ENCODE peak calls at places on chromosomes 11 and 22, in nine cellular contexts. J is HCT116, M is fibroblast of lung, W is mammary epithelial cell, Z is A673, I is hepatocyte, H is PC-9, C is H1, A is neural progenitor cell. X is an unnamed sample. For H3K4me1, the result is how much of the 10 kb centered on the place peaks cover.

GRCh38 chr11:69992943-69993694 is 85.0 kb upstream of the ANO1 start:
- DNase-seq in I (no peak), J (no peak), A (no peak), W (peak), C (no peak), Z (no peak), H (no peak), M (no peak), X (no peak)

GRCh38 chr11:100629671-100630070 is 57.4 kb upstream of the ARHGAP42 start:
- DNase-seq in I (no peak), M (no peak), A (no peak), C (no peak), W (peak), Z (no peak), J (no peak), H (no peak), X (no peak)

GRCh38 chr11:83051760-83052671 is 19.7 kb downstream of the RAB30 start:
- DNase-seq in I (peak), A (no peak), H (no peak), W (peak), M (peak), C (no peak), J (no peak), Z (no peak), X (no peak)

GRCh38 chr11:128695539-128696221 is 1.8 kb downstream of the FLI1 start:
- DNase-seq in Z (no peak), J (no peak), A (no peak), C (no peak), I (no peak), W (no peak), H (no peak), M (no peak), X (peak)

GRCh38 chr11:120565436-120566155 is 54.0 kb downstream of the GRIK4 start:
- DNase-seq in A (no peak), C (no peak), Z (no peak), I (no peak), H (no peak), J (no peak), M (peak), W (peak), X (no peak)

GRCh38 chr11:11808992-11809583 is 32.7 kb upstream of the USP47 start:
- DNase-seq in A (no peak), J (no peak), Z (peak), M (no peak), I (no peak), W (no peak), H (no peak), C (no peak), X (no peak)

GRCh38 chr11:19962795-19963163 is 197.5 kb downstream of the DBX1 start:
- DNase-seq in H (no peak), A (no peak), M (peak), I (no peak), Z (no peak), J (no peak), W (peak), C (no peak), X (no peak)

GRCh38 chr11:63502252-63502820 is 3.5 kb upstream of the LGALS12 start:
- DNase-seq in Z (no peak), A (no peak), M (no peak), I (no peak), J (no peak), W (no peak), H (no peak), C (no peak), X (no peak)

GRCh38 chr11:105929381-105929955 is 92.6 kb downstream of the MSANTD4 start:
- DNase-seq in A (no peak), W (no peak), J (no peak), C (no peak), I (no peak), Z (no peak), M (no peak), H (no peak), X (no peak)

GRCh38 chr11:35214792-35215193 is 75.8 kb downstream of the CD44 start:
- DNase-seq in I (no peak), W (peak), Z (peak), H (peak), C (peak), A (peak), M (peak), J (peak), X (no peak)

GRCh38 chr22:19631899-19632670 is 82.2 kb upstream of the SEPTIN5 start:
- DNase-seq in A (peak), W (no peak), Z (peak), I (peak), M (peak), J (peak), C (no peak), H (peak), X (peak)

GRCh38 chr11:19910931-19911330 is 198.3 kb downstream of the NAV2 start:
- DNase-seq in W (no peak), M (no peak), I (no peak), J (no peak), C (no peak), A (no peak), Z (no peak), H (no peak), X (no peak)

GRCh38 chr11:78039919-78040671 is 17.0 kb upstream of the KCTD14 start:
- DNase-seq in C (no peak), I (peak), M (peak), W (peak), H (peak), A (no peak), J (no peak), Z (peak), X (peak)

GRCh38 chr11:330307-330693 is 9.6 kb upstream of the IFITM3 start:
- DNase-seq in W (no peak), I (no peak), H (no peak), A (no peak), Z (no peak), J (no peak), C (no peak), M (no peak), X (peak)

GRCh38 chr11:6440906-6441358 is at the start of gene HPX:
- DNase-seq in H (no peak), A (no peak), W (no peak), C (no peak), J (no peak), M (no peak), I (no peak), Z (no peak), X (no peak)

GRCh38 chr22:35488513-35488912 is 52.1 kb upstream of the RASD2 start:
- DNase-seq in C (no peak), M (no peak), Z (no peak), I (no peak), J (no peak), A (no peak), H (no peak), W (no peak), X (no peak)

GRCh38 chr11:124841765-124842700 is 23.2 kb upstream of the ROBO3 start:
- DNase-seq in M (no peak), Z (no peak), H (no peak), J (no peak), W (no peak), C (no peak), I (no peak), A (peak), X (no peak)

GRCh38 chr11:91859666-91860065 is 365.0 kb upstream of the FAT3 start:
- DNase-seq in Z (no peak), C (no peak), W (peak), J (no peak), I (no peak), M (no peak), A (no peak), H (peak), X (no peak)

GRCh38 chr22:22681221-22681739 is 36.9 kb downstream of the GGTLC2 start:
- DNase-seq in J (no peak), W (no peak), Z (no peak), I (peak), M (peak), C (no peak), A (no peak), H (no peak), X (no peak)

GRCh38 chr22:19889951-19890350 is 35.3 kb upstream of the GNB1L start:
- DNase-seq in A (no peak), M (no peak), J (no peak), Z (no peak), I (no peak), C (no peak), H (no peak), W (no peak), X (no peak)

GRCh38 chr22:28017859-28018258 is 98.8 kb upstream of the PITPNB start:
- DNase-seq in I (no peak), C (no peak), W (no peak), J (no peak), Z (no peak), A (no peak), H (no peak), M (no peak), X (no peak)

GRCh38 chr22:40347300-40347699 is 1.0 kb downstream of the ADSL start:
- DNase-seq in M (no peak), A (no peak), J (no peak), Z (no peak), C (no peak), W (no peak), I (no peak), H (no peak), X (no peak)

GRCh38 chr11:68843052-68843561 is 1.4 kb upstream of the CPT1A start:
- DNase-seq in I (no peak), W (no peak), A (peak), Z (peak), H (peak), M (peak), J (no peak), C (no peak), X (peak)

GRCh38 chr11:122214080-122214479 is 98.1 kb upstream of the BLID start:
- DNase-seq in Z (no peak), C (no peak), M (no peak), H (no peak), W (no peak), I (no peak), A (no peak), J (no peak), X (no peak)

GRCh38 chr11:130191896-130192295 is 32.3 kb downstream of the ST14 start:
- DNase-seq in A (no peak), I (no peak), J (no peak), C (no peak), H (no peak), M (no peak), Z (no peak), W (no peak), X (no peak)

GRCh38 chr11:67271548-67272284 is 5.4 kb downstream of the GRK2 start:
- DNase-seq in C (no peak), A (no peak), I (no peak), H (no peak), Z (peak), M (no peak), J (no peak), W (no peak), X (peak)

GRCh38 chr22:26168934-26169311 is 339 bp upstream of the SEZ6L start:
- DNase-seq in H (no peak), J (no peak), C (no peak), W (no peak), M (peak), I (peak), A (no peak), Z (no peak), X (no peak)

GRCh38 chr22:26169312-26170111 is at the start of gene SEZ6L:
- DNase-seq in I (peak), H (no peak), M (peak), Z (no peak), A (peak), W (no peak), C (no peak), J (no peak), X (no peak)

GRCh38 chr22:26170795-26171194 is 1.5 kb downstream of the SEZ6L start:
- DNase-seq in H (no peak), A (peak), C (no peak), Z (peak), M (no peak), W (no peak), J (no peak), I (peak), X (peak)

GRCh38 chr22:26168199-26168915 is 905 bp upstream of the SEZ6L start:
- DNase-seq in J (no peak), A (peak), W (no peak), I (no peak), Z (no peak), C (no peak), H (no peak), M (no peak), X (no peak)

GRCh38 chr22:26170112-26170492 is 840 bp downstream of the SEZ6L start:
- DNase-seq in J (no peak), H (no peak), I (no peak), A (peak), Z (no peak), M (no peak), C (no peak), W (no peak), X (no peak)
- TF ChIP-seq EZH2 in J (no peak), H (no peak), I (peak), A (peak), Z (peak), M (peak), C (peak), W (peak), X (no peak)

DNA sequence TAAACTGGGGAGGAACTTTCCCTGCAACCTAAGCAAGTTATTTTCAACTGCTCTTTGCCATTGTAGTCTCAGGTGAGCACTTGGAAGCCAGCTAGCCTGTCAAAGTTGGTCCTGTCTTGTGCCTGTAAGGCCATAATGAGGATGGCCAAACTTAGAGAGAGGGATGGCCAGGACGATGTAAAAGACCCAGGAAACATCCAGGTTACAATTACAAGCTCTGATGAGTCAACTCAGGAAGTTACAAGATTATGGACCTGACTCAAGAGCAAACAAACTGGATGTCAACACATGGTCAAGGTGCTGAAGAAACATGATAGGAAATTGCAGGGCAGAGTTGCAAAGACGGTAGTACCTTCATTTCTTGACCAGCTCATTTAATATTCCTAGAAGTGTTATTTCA is 1.6 kb downstream of the GTPBP1 start:
- DNase-seq in Z (no peak), J (no peak), M (peak), H (no peak), C (no peak), A (no peak), W (peak), I (peak), X (no peak)
- H3K4me1 ChIP-seq in Z (under half), J (under half), M (under half), H (half or more), C (under half), A (under half), W (under half), I (under half), X (under half)

GRCh38 chr22:45864959-45865496 is 111.9 kb downstream of the WNT7B start:
- DNase-seq in H (no peak), M (no peak), W (no peak), J (no peak), I (no peak), A (no peak), Z (no peak), C (no peak), X (no peak)

GRCh38 chr22:45867906-45868555 is 108.9 kb downstream of the WNT7B start:
- DNase-seq in W (no peak), C (no peak), M (no peak), Z (no peak), A (no peak), J (no peak), I (no peak), H (no peak), X (peak)

GRCh38 chr22:45865561-45866397 is 111.2 kb downstream of the WNT7B start:
- DNase-seq in W (no peak), A (no peak), C (no peak), I (no peak), J (no peak), Z (no peak), H (no peak), M (no peak), X (no peak)

GRCh38 chr22:45867118-45867905 is 109.7 kb downstream of the WNT7B start:
- DNase-seq in H (no peak), Z (no peak), J (no peak), C (no peak), A (peak), W (no peak), M (no peak), I (peak), X (peak)

DNA sequence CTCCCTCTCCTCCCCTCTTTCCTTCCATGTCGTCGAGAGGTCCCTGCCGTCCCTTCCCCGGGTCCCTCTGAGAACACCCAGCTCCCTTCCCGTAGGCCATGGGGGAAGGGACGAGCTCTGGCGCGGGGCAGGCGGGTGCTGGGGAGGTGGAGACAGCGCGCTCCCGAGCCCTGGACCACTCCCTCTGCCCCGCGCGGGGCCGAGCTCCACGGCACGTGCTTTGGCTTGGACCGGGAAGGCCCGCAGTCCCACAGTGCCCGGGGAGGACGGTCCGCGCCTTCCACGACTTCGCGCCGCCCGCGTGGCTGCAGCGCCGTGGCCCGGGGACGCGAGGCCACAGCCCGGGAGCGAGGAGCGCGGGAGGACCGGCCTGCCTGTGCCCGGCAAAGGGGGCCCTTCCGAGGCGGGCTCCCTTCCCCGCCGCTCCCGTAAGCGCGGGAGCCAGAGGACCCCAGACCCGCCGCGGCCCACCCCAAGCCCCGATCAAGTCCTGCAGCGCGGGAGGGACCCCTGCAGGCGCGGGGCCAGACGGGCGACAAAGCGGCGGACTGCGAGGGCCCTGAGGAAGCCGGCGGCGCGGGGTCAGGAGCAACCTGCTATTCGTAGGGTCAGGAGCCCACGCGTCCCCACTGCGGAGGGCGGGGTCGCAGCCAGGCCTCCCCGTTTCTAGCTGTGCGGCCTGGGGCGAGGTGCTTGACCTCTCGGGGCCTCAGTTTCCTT is 110.4 kb downstream of the WNT7B start:
- DNase-seq in M (no peak), A (peak), Z (no peak), W (no peak), J (no peak), C (no peak), I (no peak), H (no peak), X (no peak)
- H3K4me3 ChIP-seq in M (no peak), A (peak), Z (no peak), W (no peak), J (no peak), C (peak), I (peak), H (no peak), X (no peak)

GRCh38 chr11:18791175-18792065 is at the start of gene PTPN5:
- DNase-seq in J (no peak), I (no peak), H (no peak), W (peak), A (peak), C (no peak), M (peak), Z (no peak), X (no peak)
- TF ChIP-seq EZH2 in J (no peak), I (peak), H (no peak), W (no peak), A (peak), C (peak), M (peak), Z (peak), X (no peak)

GRCh38 chr11:14218728-14219127 is 140.3 kb downstream of the RRAS2 start:
- DNase-seq in M (no peak), A (no peak), W (no peak), I (no peak), H (no peak), C (no peak), J (no peak), Z (no peak), X (no peak)
- H3K4me1 ChIP-seq in M (under half), A (under half), W (under half), I (under half), H (under half), C (under half), J (under half), Z (under half), X (under half)

GRCh38 chr22:31626427-31627150 is 35.4 kb downstream of the PISD start:
- DNase-seq in A (no peak), C (no peak), I (peak), Z (no peak), H (no peak), J (no peak), W (no peak), M (no peak), X (no peak)

GRCh38 chr22:31625661-31626426 is 36.2 kb downstream of the PISD start:
- DNase-seq in A (peak), Z (no peak), I (peak), W (no peak), H (no peak), J (no peak), M (peak), C (no peak), X (no peak)

GRCh38 chr22:31627223-31627731 is 34.7 kb downstream of the PISD start:
- DNase-seq in C (no peak), H (no peak), W (no peak), M (no peak), I (no peak), Z (no peak), A (no peak), J (no peak), X (no peak)

GRCh38 chr22:31623634-31624312 is 38.2 kb downstream of the PISD start:
- DNase-seq in W (no peak), M (no peak), Z (no peak), A (no peak), J (no peak), C (no peak), I (no peak), H (no peak), X (no peak)

DNA sequence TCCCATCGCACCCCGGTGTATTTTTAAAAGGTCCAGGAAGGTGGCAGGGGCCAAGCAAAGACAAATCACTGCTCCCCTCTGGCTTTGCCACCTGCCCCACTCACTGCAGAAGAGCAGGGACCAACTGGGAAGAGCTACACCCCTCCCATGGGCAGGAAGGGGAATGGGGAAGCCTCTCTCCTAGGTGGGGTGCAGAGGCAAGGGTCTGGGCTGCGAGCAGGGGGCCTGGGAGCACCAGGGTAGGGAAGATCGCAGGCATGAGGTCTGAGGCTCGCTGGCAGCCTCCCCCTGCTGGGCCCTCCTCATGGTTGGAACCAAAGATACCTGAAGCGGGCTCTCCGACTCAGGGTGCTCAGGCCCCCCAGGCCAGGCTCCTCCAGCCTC is 36.8 kb downstream of the PISD start:
- DNase-seq in C (no peak), H (no peak), Z (no peak), W (no peak), I (no peak), J (no peak), A (no peak), M (no peak), X (no peak)
- H3K4me3 ChIP-seq in C (no peak), H (no peak), Z (no peak), W (no peak), I (no peak), J (no peak), A (no peak), M (no peak), X (no peak)

DNA sequence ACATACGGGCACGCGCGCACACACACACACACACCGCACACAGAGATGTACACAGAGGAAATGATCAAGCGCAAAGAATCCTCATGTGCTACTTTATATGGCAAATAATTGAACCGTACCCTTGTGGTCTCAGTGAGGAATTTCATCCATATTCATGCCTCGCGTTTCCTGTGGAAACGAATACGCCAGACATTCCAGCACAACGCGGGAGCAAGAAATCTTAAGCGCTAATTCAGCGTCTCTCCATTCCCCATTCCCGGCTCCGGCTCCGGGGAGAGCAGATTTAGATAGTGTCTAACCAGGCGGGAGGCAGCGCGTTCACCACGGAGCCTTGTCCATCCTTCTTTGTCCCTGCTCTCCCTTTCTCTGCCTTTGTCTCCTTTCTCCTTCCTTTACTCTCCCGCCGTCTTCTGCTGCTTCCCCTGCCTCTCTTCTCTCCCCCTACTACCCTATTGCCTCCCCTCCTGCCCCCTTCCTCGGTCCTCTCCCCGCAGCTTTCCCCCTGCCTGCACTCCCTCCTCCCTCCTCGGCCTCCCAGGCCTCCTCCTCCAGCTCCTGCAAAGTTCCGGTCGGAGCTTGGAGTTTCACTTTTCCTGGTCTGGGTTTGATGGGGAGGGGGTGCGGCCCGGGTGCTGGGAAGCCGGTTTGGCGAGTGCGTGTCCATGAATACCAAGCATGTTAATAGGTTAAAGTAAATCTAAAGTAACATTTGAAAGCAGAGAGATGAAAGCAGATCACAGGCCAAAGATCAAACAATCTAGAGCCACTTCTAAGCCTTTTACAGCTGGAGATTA is 579.3 kb downstream of the BUD13 start:
- DNase-seq in A (peak), C (no peak), I (peak), J (no peak), M (peak), W (peak), Z (peak), H (peak), X (no peak)
- TF ChIP-seq EZH2 in A (no peak), C (peak), I (no peak), J (no peak), M (no peak), W (no peak), Z (no peak), H (no peak), X (no peak)